ENCODE peak calls at places on chromosomes 16 and 17, in seven cellular contexts. One of them, this sample, is unnamed.

GRCh38 chr16:80896778-80897177 is 92.4 kb upstream of the CDYL2 start:
- DNase-seq in omental fat pad: no peak
- DNase-seq in cardiac muscle cell: no peak
- DNase-seq in AG09309: no peak
- DNase-seq in mesothelial cell of epicardium: no peak
- DNase-seq in left ventricle myocardium inferior: no peak
- DNase-seq in cardiac fibroblast: no peak
- DNase-seq in this sample: no peak

GRCh38 chr17:13351046-13351445 is 250.7 kb downstream of the HS3ST3A1 start:
- DNase-seq in omental fat pad: no peak
- DNase-seq in cardiac muscle cell: no peak
- DNase-seq in AG09309: peak; percentile 29
- DNase-seq in mesothelial cell of epicardium: no peak
- DNase-seq in left ventricle myocardium inferior: no peak
- DNase-seq in cardiac fibroblast: peak; percentile 22
- DNase-seq in this sample: no peak

GRCh38 chr17:61496174-61496956 is 44.1 kb downstream of the TBX4 start:
- DNase-seq in cardiac fibroblast: no peak
- DNase-seq in AG09309: no peak
- DNase-seq in left ventricle myocardium inferior: no peak
- DNase-seq in omental fat pad: no peak
- DNase-seq in cardiac muscle cell: no peak
- DNase-seq in mesothelial cell of epicardium: no peak
- DNase-seq in this sample: no peak

GRCh38 chr16:71373073-71373472 is 14.6 kb downstream of the CALB2 start:
- DNase-seq in cardiac fibroblast: peak; percentile 37
- DNase-seq in left ventricle myocardium inferior: no peak
- DNase-seq in AG09309: no peak
- DNase-seq in omental fat pad: no peak
- DNase-seq in cardiac muscle cell: peak; percentile 76
- DNase-seq in mesothelial cell of epicardium: no peak
- DNase-seq in this sample: no peak

GRCh38 chr17:51355314-51356083 is 95.2 kb downstream of the UTP18 start:
- DNase-seq in omental fat pad: no peak
- DNase-seq in AG09309: peak; percentile 10
- DNase-seq in left ventricle myocardium inferior: no peak
- DNase-seq in mesothelial cell of epicardium: no peak
- DNase-seq in cardiac fibroblast: no peak
- DNase-seq in cardiac muscle cell: peak; percentile 15
- DNase-seq in this sample: no peak

GRCh38 chr16:83954577-83955016 is 1.6 kb downstream of the OSGIN1 start:
- DNase-seq in AG09309: no peak
- DNase-seq in left ventricle myocardium inferior: peak; percentile 41
- DNase-seq in cardiac fibroblast: peak; percentile 70
- DNase-seq in cardiac muscle cell: peak; percentile 37
- DNase-seq in omental fat pad: no peak
- DNase-seq in mesothelial cell of epicardium: no peak
- DNase-seq in this sample: no peak

GRCh38 chr17:7313028-7313889 is 1.9 kb downstream of the GPS2 start:
- DNase-seq in cardiac muscle cell: no peak
- DNase-seq in left ventricle myocardium inferior: no peak
- DNase-seq in omental fat pad: no peak
- DNase-seq in cardiac fibroblast: peak; percentile 4
- DNase-seq in mesothelial cell of epicardium: no peak
- DNase-seq in AG09309: no peak
- DNase-seq in this sample: no peak

GRCh38 chr17:44069974-44070454 is 521 bp upstream of the G6PC3 start:
- DNase-seq in cardiac muscle cell: peak; percentile 32
- DNase-seq in left ventricle myocardium inferior: no peak
- DNase-seq in mesothelial cell of epicardium: no peak
- DNase-seq in omental fat pad: no peak
- DNase-seq in cardiac fibroblast: peak; percentile 18
- DNase-seq in AG09309: no peak
- DNase-seq in this sample: no peak

GRCh38 chr17:80504671-80505413 is 28.4 kb upstream of the NPTX1 start:
- DNase-seq in mesothelial cell of epicardium: no peak
- DNase-seq in cardiac muscle cell: peak; percentile 19
- DNase-seq in omental fat pad: no peak
- DNase-seq in cardiac fibroblast: peak; percentile 95
- DNase-seq in left ventricle myocardium inferior: no peak
- DNase-seq in AG09309: no peak
- DNase-seq in this sample: no peak

DNA sequence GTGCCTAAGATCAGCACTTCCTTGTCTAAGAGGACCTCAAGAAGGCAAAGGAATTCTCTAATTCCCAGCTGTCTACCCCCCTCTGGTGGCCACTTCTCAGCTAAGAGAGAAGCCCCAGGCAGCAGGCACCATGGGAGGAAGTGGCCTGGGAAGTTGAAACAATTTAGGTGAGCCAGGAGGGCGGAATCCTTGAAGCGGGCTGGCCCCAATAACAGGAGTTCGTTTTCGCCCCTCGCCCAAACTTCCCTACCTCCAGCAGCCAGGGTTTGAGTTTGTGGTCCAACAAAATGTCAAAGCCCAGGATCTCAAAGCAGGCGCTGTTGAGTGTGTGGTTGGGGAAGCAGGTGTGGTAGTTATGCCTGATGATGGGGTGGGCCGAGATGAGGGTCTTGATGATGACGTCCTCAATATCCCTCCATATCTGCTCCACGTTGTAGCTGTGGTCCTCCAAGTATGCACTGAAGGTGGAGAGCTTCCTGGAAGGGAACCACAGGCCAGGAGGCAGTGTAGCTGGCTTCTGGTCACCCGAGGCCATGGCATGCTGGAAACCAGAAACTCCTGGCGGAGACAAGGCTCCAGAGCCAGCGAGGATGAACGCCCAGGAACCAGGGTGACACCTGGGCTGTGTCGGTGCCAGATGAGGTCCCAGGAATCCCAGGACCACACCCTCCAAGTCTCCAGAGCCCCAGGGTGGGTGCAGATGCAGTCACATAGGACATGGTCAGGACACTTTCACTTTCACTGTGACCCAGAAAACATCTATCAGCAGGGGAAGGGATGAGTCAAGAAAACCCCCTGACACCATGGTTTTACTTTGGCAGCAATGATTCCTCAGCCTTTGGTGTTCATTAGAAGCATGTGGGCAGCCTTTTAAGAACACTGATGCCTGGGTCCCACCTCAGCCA is 25.6 kb downstream of the TTLL6 start:
- DNase-seq in cardiac muscle cell: peak; percentile 88
- DNase-seq in AG09309: peak; percentile 66
- DNase-seq in cardiac fibroblast: peak; percentile 87
- DNase-seq in omental fat pad: peak; percentile 75
- DNase-seq in mesothelial cell of epicardium: peak; percentile 65
- DNase-seq in left ventricle myocardium inferior: peak; percentile 56
- DNase-seq in this sample: peak; percentile 63
- TF ChIP-seq CTCF in cardiac muscle cell: peak; percentile 89
- TF ChIP-seq CTCF in AG09309: peak; percentile 87
- TF ChIP-seq CTCF in cardiac fibroblast: peak; percentile 88
- TF ChIP-seq CTCF in omental fat pad: no peak
- TF ChIP-seq CTCF in mesothelial cell of epicardium: peak; percentile 71
- TF ChIP-seq CTCF in left ventricle myocardium inferior: peak; percentile 82
- TF ChIP-seq CTCF in this sample: peak; percentile 39

DNA sequence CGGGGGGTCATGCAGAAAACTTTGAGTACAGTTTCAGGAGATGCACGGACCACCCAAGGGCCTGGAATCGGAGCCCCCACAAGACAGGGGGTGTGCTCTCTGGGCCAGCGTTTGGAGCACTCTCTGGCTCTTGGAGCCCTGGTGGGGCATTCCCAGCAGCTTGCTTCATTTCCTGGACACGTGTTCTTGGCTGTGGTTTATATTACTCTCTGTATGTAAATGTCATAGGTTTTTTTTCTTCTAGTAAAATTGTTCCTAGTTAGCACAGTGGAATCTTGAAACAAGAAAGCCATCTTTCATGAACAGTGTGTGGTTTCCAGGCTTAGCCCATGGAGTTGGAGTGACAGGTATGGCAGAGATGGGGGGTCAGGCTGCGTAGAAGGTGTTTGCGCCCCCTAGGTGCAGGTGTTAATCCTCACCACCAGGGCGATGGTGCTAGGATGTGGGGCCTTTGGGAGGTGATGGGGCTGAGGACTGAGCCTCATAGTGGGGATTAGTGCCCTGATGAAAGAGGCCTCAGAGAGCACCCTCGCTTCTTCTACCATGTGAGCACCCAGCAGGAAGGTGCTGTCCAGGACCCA is 79.8 kb downstream of the JPH3 start:
- DNase-seq in left ventricle myocardium inferior: no peak
- DNase-seq in mesothelial cell of epicardium: no peak
- DNase-seq in cardiac muscle cell: peak; percentile 78
- DNase-seq in cardiac fibroblast: peak; percentile 74
- DNase-seq in omental fat pad: no peak
- DNase-seq in AG09309: peak; percentile 31
- DNase-seq in this sample: peak; percentile 65
- TF ChIP-seq CTCF in left ventricle myocardium inferior: peak; percentile 12
- TF ChIP-seq CTCF in mesothelial cell of epicardium: no peak
- TF ChIP-seq CTCF in cardiac muscle cell: peak; percentile 56
- TF ChIP-seq CTCF in cardiac fibroblast: peak; percentile 59
- TF ChIP-seq CTCF in omental fat pad: no peak
- TF ChIP-seq CTCF in AG09309: peak; percentile 36
- TF ChIP-seq CTCF in this sample: peak; percentile 17

GRCh38 chr17:48610282-48611211 is at the start of gene HOXB7:
- DNase-seq in left ventricle myocardium inferior: peak; percentile 52
- DNase-seq in mesothelial cell of epicardium: peak; percentile 85
- DNase-seq in cardiac fibroblast: no peak
- DNase-seq in cardiac muscle cell: no peak
- DNase-seq in omental fat pad: peak; percentile 82
- DNase-seq in AG09309: no peak
- DNase-seq in this sample: peak; percentile 87
- TF ChIP-seq CTCF in left ventricle myocardium inferior: no peak
- TF ChIP-seq CTCF in mesothelial cell of epicardium: no peak
- TF ChIP-seq CTCF in cardiac fibroblast: no peak
- TF ChIP-seq CTCF in cardiac muscle cell: no peak
- TF ChIP-seq CTCF in omental fat pad: no peak
- TF ChIP-seq CTCF in AG09309: no peak
- TF ChIP-seq CTCF in this sample: no peak

DNA sequence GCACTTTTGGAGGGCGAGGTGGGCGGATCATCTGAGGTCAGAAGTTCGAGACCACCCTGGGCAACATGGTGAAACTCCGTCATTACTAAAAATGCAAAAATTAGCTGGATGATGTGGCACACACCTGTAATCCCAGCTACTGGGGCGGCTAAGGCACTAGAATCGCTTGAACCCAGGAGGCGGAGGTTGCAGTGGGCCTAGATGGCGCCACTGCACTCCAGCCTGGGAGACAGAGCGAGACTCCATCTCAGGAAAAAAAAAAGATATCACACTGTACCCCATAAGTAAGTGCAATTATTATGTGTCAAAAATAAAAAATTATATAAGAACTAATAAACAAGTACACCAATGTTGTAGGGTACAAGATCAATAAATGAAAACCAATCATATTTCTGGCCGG is 200.0 kb downstream of the CDRT15L2 start:
- DNase-seq in cardiac muscle cell: no peak
- DNase-seq in omental fat pad: no peak
- DNase-seq in mesothelial cell of epicardium: no peak
- DNase-seq in AG09309: no peak
- DNase-seq in cardiac fibroblast: no peak
- DNase-seq in left ventricle myocardium inferior: no peak
- DNase-seq in this sample: no peak
- TF ChIP-seq CTCF in cardiac muscle cell: no peak
- TF ChIP-seq CTCF in omental fat pad: no peak
- TF ChIP-seq CTCF in mesothelial cell of epicardium: no peak
- TF ChIP-seq CTCF in AG09309: no peak
- TF ChIP-seq CTCF in cardiac fibroblast: no peak
- TF ChIP-seq CTCF in left ventricle myocardium inferior: no peak
- TF ChIP-seq CTCF in this sample: no peak

GRCh38 chr16:87956771-87957279 is 5.6 kb downstream of the BANP start:
- DNase-seq in left ventricle myocardium inferior: no peak
- DNase-seq in AG09309: no peak
- DNase-seq in cardiac muscle cell: peak; percentile 72
- DNase-seq in mesothelial cell of epicardium: no peak
- DNase-seq in cardiac fibroblast: peak; percentile 65
- DNase-seq in omental fat pad: no peak
- DNase-seq in this sample: peak; percentile 65
- TF ChIP-seq CTCF in left ventricle myocardium inferior: peak; percentile 20
- TF ChIP-seq CTCF in AG09309: no peak
- TF ChIP-seq CTCF in cardiac muscle cell: peak; percentile 39
- TF ChIP-seq CTCF in mesothelial cell of epicardium: peak; percentile 16
- TF ChIP-seq CTCF in cardiac fibroblast: peak; percentile 36
- TF ChIP-seq CTCF in omental fat pad: no peak
- TF ChIP-seq CTCF in this sample: peak; percentile 37

GRCh38 chr16:289395-289997 is 6.5 kb downstream of the PDIA2 start:
- DNase-seq in mesothelial cell of epicardium: no peak
- DNase-seq in AG09309: no peak
- DNase-seq in cardiac muscle cell: no peak
- DNase-seq in omental fat pad: no peak
- DNase-seq in cardiac fibroblast: no peak
- DNase-seq in left ventricle myocardium inferior: no peak
- DNase-seq in this sample: no peak

GRCh38 chr16:286491-287297 is 3.7 kb downstream of the PDIA2 start:
- DNase-seq in AG09309: no peak
- DNase-seq in cardiac muscle cell: no peak
- DNase-seq in left ventricle myocardium inferior: no peak
- DNase-seq in omental fat pad: no peak
- DNase-seq in mesothelial cell of epicardium: no peak
- DNase-seq in cardiac fibroblast: no peak
- DNase-seq in this sample: no peak

GRCh38 chr16:285146-286055 is 2.4 kb downstream of the PDIA2 start:
- DNase-seq in omental fat pad: no peak
- DNase-seq in mesothelial cell of epicardium: no peak
- DNase-seq in left ventricle myocardium inferior: no peak
- DNase-seq in AG09309: no peak
- DNase-seq in cardiac fibroblast: no peak
- DNase-seq in cardiac muscle cell: no peak
- DNase-seq in this sample: peak; percentile 74

GRCh38 chr16:287981-288920 is 5.3 kb downstream of the PDIA2 start:
- DNase-seq in AG09309: no peak
- DNase-seq in omental fat pad: no peak
- DNase-seq in left ventricle myocardium inferior: no peak
- DNase-seq in mesothelial cell of epicardium: no peak
- DNase-seq in cardiac muscle cell: no peak
- DNase-seq in cardiac fibroblast: no peak
- DNase-seq in this sample: no peak

GRCh38 chr16:287298-287811 is 4.4 kb downstream of the PDIA2 start:
- DNase-seq in left ventricle myocardium inferior: no peak
- DNase-seq in AG09309: no peak
- DNase-seq in cardiac fibroblast: no peak
- DNase-seq in cardiac muscle cell: no peak
- DNase-seq in mesothelial cell of epicardium: no peak
- DNase-seq in omental fat pad: no peak
- DNase-seq in this sample: no peak
- TF ChIP-seq CTCF in left ventricle myocardium inferior: no peak
- TF ChIP-seq CTCF in AG09309: no peak
- TF ChIP-seq CTCF in cardiac fibroblast: no peak
- TF ChIP-seq CTCF in cardiac muscle cell: no peak
- TF ChIP-seq CTCF in mesothelial cell of epicardium: no peak
- TF ChIP-seq CTCF in omental fat pad: no peak
- TF ChIP-seq CTCF in this sample: no peak

GRCh38 chr17:76558210-76559095 is 18.6 kb downstream of the PRCD start:
- DNase-seq in left ventricle myocardium inferior: no peak
- DNase-seq in mesothelial cell of epicardium: no peak
- DNase-seq in omental fat pad: no peak
- DNase-seq in cardiac fibroblast: peak; percentile 53
- DNase-seq in AG09309: no peak
- DNase-seq in cardiac muscle cell: peak; percentile 42
- DNase-seq in this sample: no peak
- TF ChIP-seq CTCF in left ventricle myocardium inferior: peak; percentile 51
- TF ChIP-seq CTCF in mesothelial cell of epicardium: no peak
- TF ChIP-seq CTCF in omental fat pad: no peak
- TF ChIP-seq CTCF in cardiac fibroblast: peak; percentile 56
- TF ChIP-seq CTCF in AG09309: peak; percentile 54
- TF ChIP-seq CTCF in cardiac muscle cell: peak; percentile 52
- TF ChIP-seq CTCF in this sample: peak; percentile 52